ENCODE peak calls at places on chromosomes 11 and 22, in nine cellular contexts. W is PC-9; F is IMR-90; X is CD8-positive, alpha-beta memory T cell; Y is prostate gland; B is Karpas-422; T is tibial artery; S is heart right ventricle; I is tibial nerve. Z is an unnamed sample. For H3K4me1, the result is how much of the 10 kb centered on the place peaks cover.

GRCh38 chr22:22235564-22235963 is 9.0 kb upstream of the VPREB1 start:
- DNase-seq in I (no peak), F (no peak), S (no peak), T (no peak), X (peak), W (peak), Y (no peak), B (peak), Z (no peak)

GRCh38 chr11:69489031-69489745 is 7.7 kb downstream of the LINC01488 start:
- DNase-seq in T (no peak), F (no peak), B (no peak), W (no peak), I (no peak), S (peak), X (peak), Y (no peak), Z (peak)

GRCh38 chr11:67345949-67346819 is 7.2 kb downstream of the POLD4 start:
- DNase-seq in X (no peak), Y (peak), B (peak), T (no peak), W (peak), F (peak), I (no peak), S (no peak), Z (no peak)

GRCh38 chr11:536841-537621 is at the start of gene LRRC56:
- DNase-seq in I (peak), T (peak), B (peak), S (peak), F (peak), W (peak), X (peak), Y (peak), Z (peak)

GRCh38 chr11:131867457-131868257 is 497.2 kb downstream of the NTM start:
- DNase-seq in F (peak), Y (peak), S (peak), X (no peak), T (peak), W (no peak), I (peak), B (peak), Z (peak)

GRCh38 chr11:123640677-123641494 is 13.5 kb downstream of the SCN3B start:
- DNase-seq in I (no peak), B (peak), T (no peak), F (peak), S (peak), Y (no peak), X (no peak), W (no peak), Z (peak)

GRCh38 chr22:22767876-22768602 is 119.6 kb upstream of the IGLL5 start:
- DNase-seq in S (no peak), I (no peak), Y (no peak), X (no peak), B (peak), W (no peak), F (no peak), T (no peak), Z (no peak)

GRCh38 chr11:5624489-5625278 is at the start of gene TRIM34:
- DNase-seq in W (peak), I (peak), S (peak), B (peak), Y (peak), F (peak), T (peak), X (peak), Z (peak)

GRCh38 chr11:15910761-15911160 is 445.6 kb downstream of the SOX6 start:
- DNase-seq in X (no peak), W (no peak), Y (no peak), I (no peak), B (no peak), S (no peak), T (no peak), F (no peak), Z (no peak)

GRCh38 chr11:43505171-43505570 is 146.5 kb downstream of the TTC17 start:
- DNase-seq in B (no peak), T (no peak), W (no peak), I (no peak), X (no peak), F (no peak), Y (no peak), S (no peak), Z (no peak)

GRCh38 chr11:32831241-32831640 is 1.5 kb downstream of the PRRG4 start:
- DNase-seq in S (no peak), F (no peak), W (no peak), I (no peak), X (no peak), T (no peak), B (no peak), Y (no peak), Z (no peak)

GRCh38 chr22:44128961-44129613 is 51.6 kb upstream of the PARVG start:
- DNase-seq in I (no peak), W (no peak), T (no peak), S (no peak), Y (no peak), F (no peak), B (no peak), X (no peak), Z (no peak)

GRCh38 chr11:46114961-46115360 is 6.3 kb downstream of the PHF21A start:
- DNase-seq in B (peak), T (no peak), X (no peak), S (no peak), F (no peak), W (no peak), I (no peak), Y (no peak), Z (no peak)

GRCh38 chr22:20243545-20244249 is 24.4 kb downstream of the RTN4R start:
- DNase-seq in T (no peak), W (no peak), I (no peak), B (peak), F (peak), S (peak), X (peak), Y (peak), Z (peak)

GRCh38 chr11:120179071-120179672 is 31.7 kb upstream of the OAF start:
- DNase-seq in Y (no peak), T (no peak), B (no peak), X (no peak), S (no peak), W (no peak), F (no peak), I (no peak), Z (no peak)

GRCh38 chr22:37455896-37456295 is 28.6 kb upstream of the ELFN2 start:
- DNase-seq in F (peak), S (no peak), W (no peak), B (no peak), T (no peak), X (no peak), I (no peak), Y (no peak), Z (no peak)

GRCh38 chr11:19872526-19873135 is 160.0 kb downstream of the NAV2 start:
- DNase-seq in I (no peak), F (no peak), Y (no peak), B (no peak), X (no peak), S (no peak), W (no peak), T (no peak), Z (no peak)

GRCh38 chr11:70341881-70342429 is 56.4 kb upstream of the CTTN start:
- DNase-seq in I (no peak), F (no peak), X (no peak), T (no peak), S (no peak), Y (no peak), W (no peak), B (no peak), Z (no peak)

GRCh38 chr11:95337175-95337957 is 106.4 kb upstream of the SESN3 start:
- DNase-seq in F (peak), X (peak), S (peak), I (peak), B (no peak), W (no peak), Y (peak), T (peak), Z (peak)

GRCh38 chr11:67583319-67584204 is at the start of gene GSTP1:
- DNase-seq in Y (peak), W (peak), B (peak), S (peak), T (peak), X (peak), I (peak), F (peak), Z (peak)

GRCh38 chr22:22838148-22838786 is 49.3 kb upstream of the IGLL5 start:
- DNase-seq in W (no peak), X (no peak), B (no peak), Y (no peak), F (no peak), I (no peak), T (no peak), S (no peak), Z (no peak)

GRCh38 chr11:128098840-128099239 is 488.5 kb downstream of the ETS1 start:
- DNase-seq in Y (no peak), S (no peak), T (no peak), X (no peak), I (no peak), F (no peak), W (no peak), B (no peak), Z (no peak)

GRCh38 chr11:91497847-91498246 is 726.8 kb upstream of the FAT3 start:
- DNase-seq in X (no peak), F (no peak), B (no peak), Y (no peak), S (no peak), T (no peak), I (no peak), W (no peak), Z (no peak)

GRCh38 chr22:26634189-26634588 is 12.4 kb downstream of the CRYBA4 start:
- DNase-seq in F (no peak), I (no peak), W (no peak), T (no peak), Y (no peak), S (no peak), X (no peak), B (no peak), Z (no peak)

GRCh38 chr11:19380375-19380774 is 139.6 kb upstream of the E2F8 start:
- DNase-seq in B (no peak), W (peak), I (no peak), Y (no peak), X (no peak), T (no peak), S (no peak), F (peak), Z (no peak)

GRCh38 chr11:45736424-45736823 is 68.5 kb upstream of the SLC35C1 start:
- DNase-seq in W (no peak), B (no peak), X (no peak), I (no peak), Y (peak), F (peak), S (no peak), T (peak), Z (peak)

GRCh38 chr11:105968021-105968697 is 53.9 kb downstream of the MSANTD4 start:
- DNase-seq in F (peak), W (no peak), I (no peak), Y (no peak), X (no peak), T (no peak), B (no peak), S (no peak), Z (no peak)

GRCh38 chr11:123144707-123145106 is 50.3 kb downstream of the CLMP start:
- DNase-seq in Y (no peak), S (no peak), X (no peak), W (peak), B (no peak), I (no peak), F (no peak), T (no peak), Z (no peak)

GRCh38 chr11:45036733-45037132 is 86.0 kb upstream of the TP53I11 start:
- DNase-seq in S (no peak), Y (no peak), T (no peak), B (no peak), I (no peak), X (no peak), F (no peak), W (no peak), Z (no peak)

GRCh38 chr11:70220920-70221319 is 17.8 kb downstream of the FADD start:
- DNase-seq in S (no peak), I (no peak), B (peak), W (no peak), Y (no peak), X (no peak), T (no peak), F (peak), Z (no peak)

GRCh38 chr11:134261626-134262488 is 8.5 kb downstream of the ACAD8 start:
- DNase-seq in S (no peak), W (no peak), F (no peak), B (peak), I (no peak), Y (no peak), X (peak), T (no peak), Z (no peak)

GRCh38 chr11:69881467-69882269 is 62.5 kb upstream of the FGF3 start:
- DNase-seq in S (no peak), B (peak), F (no peak), X (no peak), T (no peak), I (no peak), Y (no peak), W (no peak), Z (no peak)

GRCh38 chr11:45082744-45083543 is 63.5 kb upstream of the PRDM11 start:
- DNase-seq in S (no peak), B (peak), T (no peak), W (no peak), X (no peak), Y (no peak), F (no peak), I (no peak), Z (no peak)

DNA sequence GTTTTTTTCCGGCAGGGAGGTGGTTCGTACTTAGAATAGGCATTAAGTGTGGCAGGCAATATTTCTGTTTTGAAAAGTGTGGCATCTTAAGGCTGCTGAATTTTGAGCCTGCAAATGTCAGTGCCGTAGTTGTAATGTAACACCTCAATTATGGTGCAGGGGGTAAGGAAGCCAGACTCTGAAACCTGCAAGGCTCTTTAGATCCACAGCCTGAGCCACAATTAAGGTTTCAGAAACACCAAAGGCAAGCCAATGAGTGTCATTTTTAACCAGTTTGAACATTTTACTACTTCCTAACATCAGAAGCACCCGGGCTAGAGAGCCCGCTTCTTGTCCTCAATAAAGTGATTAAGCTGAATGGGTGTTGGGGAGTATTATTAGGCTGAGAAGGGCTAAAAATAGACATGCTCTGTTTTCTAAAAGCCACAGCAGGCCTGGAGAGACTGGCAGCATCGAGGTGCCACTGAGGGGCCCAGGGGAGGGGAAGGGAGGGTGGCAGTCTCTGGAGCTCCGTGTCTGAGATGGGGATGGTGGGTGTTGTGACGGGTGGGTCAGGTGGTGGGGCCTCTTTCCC is 113.4 kb downstream of the ZBTB16 start:
- DNase-seq in B (no peak), X (no peak), T (no peak), S (peak), Y (no peak), I (no peak), F (no peak), W (no peak), Z (peak)
- H3K4me1 ChIP-seq in B (under half), X (half or more), T (half or more), S (half or more), Y (under half), I (half or more), F (under half), W (under half), Z (half or more)

GRCh38 chr11:89489930-89490329 is 1.2 kb downstream of the NOX4 start:
- DNase-seq in F (peak), I (no peak), B (no peak), Y (no peak), T (no peak), X (no peak), W (no peak), S (no peak), Z (no peak)
- H3K4me3 ChIP-seq in F (peak), I (peak), B (no peak), Y (no peak), T (peak), X (no peak), W (no peak), S (no peak), Z (peak)

GRCh38 chr11:99240192-99241030 is 219.7 kb downstream of the CNTN5 start:
- DNase-seq in T (no peak), B (no peak), X (no peak), W (no peak), S (no peak), I (no peak), Y (no peak), F (no peak), Z (no peak)

GRCh38 chr11:99244613-99245012 is 223.9 kb downstream of the CNTN5 start:
- DNase-seq in I (no peak), F (peak), S (no peak), Y (no peak), T (no peak), X (no peak), W (no peak), B (no peak), Z (no peak)

GRCh38 chr11:99246199-99246598 is 225.4 kb downstream of the CNTN5 start:
- DNase-seq in Y (no peak), W (no peak), F (no peak), X (no peak), S (no peak), T (no peak), I (no peak), B (no peak), Z (no peak)

DNA sequence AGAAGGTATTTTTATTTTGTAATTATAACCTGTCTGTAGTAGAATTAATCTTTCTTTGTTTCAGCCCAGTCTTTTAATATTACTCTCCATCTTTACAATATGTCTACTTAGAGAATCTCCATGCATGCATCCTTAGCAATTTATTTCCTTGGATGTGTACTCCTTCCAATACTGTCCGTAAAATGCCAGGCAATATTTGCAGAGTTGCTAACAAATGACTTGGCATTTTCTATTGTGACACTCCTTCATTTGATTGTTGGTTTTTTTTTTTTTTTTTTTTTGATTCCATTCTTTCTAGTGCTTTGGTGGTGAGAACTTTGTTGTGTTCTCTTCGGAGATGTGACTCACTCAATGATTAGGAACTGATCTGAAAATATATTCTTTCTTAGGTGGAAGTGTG is 220.3 kb downstream of the CNTN5 start:
- DNase-seq in W (no peak), X (no peak), T (no peak), S (no peak), Y (no peak), F (no peak), B (no peak), I (no peak), Z (no peak)
- H3K4me1 ChIP-seq in W (under half), X (under half), T (under half), S (under half), Y (under half), F (under half), B (under half), I (under half), Z (under half)

DNA sequence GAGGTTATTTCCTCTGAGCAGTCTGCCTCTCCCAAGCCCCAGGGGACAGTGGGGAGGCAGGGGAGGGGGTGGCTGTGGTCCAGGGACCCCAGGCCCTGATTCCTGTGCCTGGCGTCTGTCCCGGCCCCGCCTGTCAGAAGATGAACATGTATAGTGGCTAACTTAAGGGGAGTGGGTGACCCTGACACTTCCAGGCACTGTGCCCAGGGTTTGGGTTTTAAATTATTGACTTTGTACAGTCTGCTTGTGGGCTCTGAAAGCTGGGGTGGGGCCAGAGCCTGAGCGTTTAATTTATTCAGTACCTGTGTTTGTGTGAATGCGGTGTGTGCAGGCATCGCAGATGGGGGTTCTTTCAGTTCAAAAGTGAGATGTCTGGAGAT is 3.1 kb downstream of the PIM3 start:
- DNase-seq in I (peak), F (no peak), Y (peak), X (peak), W (no peak), T (peak), B (no peak), S (no peak), Z (peak)
- H3K4me3 ChIP-seq in I (peak), F (no peak), Y (peak), X (no peak), W (peak), T (peak), B (no peak), S (peak), Z (peak)